ENCODE peak calls at places on chromosome 12, in eight cellular contexts. H is foreskin fibroblast, O is AG04450, M is pancreas, G is lower leg skin, R is vagina, C is ovary, T is lower lobe of right lung. K is an unnamed sample.

GRCh38 chr12:64522316-64522715 is 70.4 kb downstream of the TBK1 start:
- DNase-seq in H (peak), O (peak), M (no peak), G (no peak), R (no peak), C (no peak), T (no peak), K (no peak)

GRCh38 chr12:62191747-62192485 is 68.3 kb upstream of the USP15 start:
- DNase-seq in H (peak), O (no peak), M (no peak), G (no peak), R (no peak), C (peak), T (peak), K (peak)

GRCh38 chr12:131799828-131800593 is 28.2 kb upstream of the MMP17 start:
- DNase-seq in H (no peak), O (no peak), M (no peak), G (no peak), R (no peak), C (no peak), T (no peak), K (no peak)

GRCh38 chr12:65306603-65307501 is 28.4 kb downstream of the MSRB3 start:
- DNase-seq in H (peak), O (peak), M (no peak), G (no peak), R (no peak), C (no peak), T (peak), K (peak)

GRCh38 chr12:26226119-26226518 is 30.7 kb downstream of the SSPN start:
- DNase-seq in H (no peak), O (no peak), M (no peak), G (no peak), R (no peak), C (no peak), T (no peak), K (no peak)

GRCh38 chr12:58069268-58069967 is 128.1 kb downstream of the ATP23 start:
- DNase-seq in H (peak), O (peak), M (peak), G (no peak), R (no peak), C (no peak), T (no peak), K (peak)

GRCh38 chr12:116885496-116885895 is 4.3 kb upstream of the HRK start:
- DNase-seq in H (no peak), O (no peak), M (no peak), G (no peak), R (no peak), C (no peak), T (no peak), K (no peak)

GRCh38 chr12:98983647-98984046 is 338.6 kb downstream of the APAF1 start:
- DNase-seq in H (no peak), O (no peak), M (no peak), G (no peak), R (no peak), C (no peak), T (no peak), K (no peak)

GRCh38 chr12:132955933-132956725 is at the start of gene ZNF605:
- DNase-seq in H (peak), O (peak), M (peak), G (peak), R (no peak), C (peak), T (peak), K (peak)

GRCh38 chr12:67161322-67161918 is 107.7 kb upstream of the CAND1 start:
- DNase-seq in H (peak), O (no peak), M (peak), G (no peak), R (no peak), C (no peak), T (no peak), K (peak)

GRCh38 chr12:2017724-2018337 is 13.6 kb upstream of the DCP1B start:
- DNase-seq in H (no peak), O (no peak), M (no peak), G (no peak), R (no peak), C (no peak), T (no peak), K (no peak)

GRCh38 chr12:65229441-65229840 is 49.0 kb upstream of the MSRB3 start:
- DNase-seq in H (peak), O (peak), M (no peak), G (no peak), R (no peak), C (no peak), T (no peak), K (peak)

GRCh38 chr12:93135286-93136239 is 206.5 kb upstream of the EEA1 start:
- DNase-seq in H (peak), O (no peak), M (no peak), G (no peak), R (no peak), C (no peak), T (no peak), K (no peak)

GRCh38 chr12:110345176-110345651 is 58.3 kb downstream of the ANAPC7 start:
- DNase-seq in H (no peak), O (no peak), M (no peak), G (peak), R (no peak), C (no peak), T (peak), K (no peak)

GRCh38 chr12:70365398-70365647 is 767 bp upstream of the KCNMB4 start:
- DNase-seq in H (no peak), O (no peak), M (no peak), G (no peak), R (no peak), C (no peak), T (no peak), K (no peak)

GRCh38 chr12:127169321-127170270 is 1097.4 kb upstream of the TMEM132C start:
- DNase-seq in H (no peak), O (no peak), M (no peak), G (no peak), R (peak), C (no peak), T (no peak), K (no peak)

GRCh38 chr12:119835068-119835467 is 42.1 kb downstream of the CIT start:
- DNase-seq in H (peak), O (no peak), M (no peak), G (no peak), R (no peak), C (no peak), T (no peak), K (peak)

GRCh38 chr12:116065561-116065960 is 211.9 kb downstream of the MED13L start:
- DNase-seq in H (no peak), O (no peak), M (no peak), G (no peak), R (no peak), C (no peak), T (no peak), K (no peak)

GRCh38 chr12:12432373-12432772 is 75.5 kb downstream of the BORCS5 start:
- DNase-seq in H (peak), O (peak), M (peak), G (no peak), R (no peak), C (no peak), T (no peak), K (peak)

GRCh38 chr12:53378705-53379388 is 1.1 kb upstream of the SP1 start:
- DNase-seq in H (no peak), O (no peak), M (no peak), G (no peak), R (no peak), C (no peak), T (peak), K (no peak)

GRCh38 chr12:96108321-96108720 is 72.9 kb upstream of the LTA4H start:
- DNase-seq in H (no peak), O (no peak), M (peak), G (peak), R (no peak), C (no peak), T (no peak), K (no peak)

GRCh38 chr12:85779768-85780167 is 56.4 kb downstream of the RASSF9 start:
- DNase-seq in H (no peak), O (no peak), M (no peak), G (no peak), R (no peak), C (no peak), T (no peak), K (no peak)

GRCh38 chr12:20339060-20339459 is 29.3 kb upstream of the PDE3A start:
- DNase-seq in H (no peak), O (no peak), M (no peak), G (no peak), R (no peak), C (no peak), T (no peak), K (no peak)

GRCh38 chr12:20792971-20793370 is 17.5 kb upstream of the SLCO1B3 start:
- DNase-seq in H (no peak), O (no peak), M (no peak), G (no peak), R (no peak), C (no peak), T (no peak), K (no peak)

GRCh38 chr12:92784795-92785562 is 82.2 kb downstream of the PLEKHG7 start:
- DNase-seq in H (peak), O (peak), M (peak), G (no peak), R (no peak), C (no peak), T (no peak), K (no peak)

GRCh38 chr12:126676426-126676825 is 1590.5 kb upstream of the TMEM132C start:
- DNase-seq in H (no peak), O (no peak), M (no peak), G (no peak), R (no peak), C (no peak), T (no peak), K (no peak)

GRCh38 chr12:69524755-69525509 is 54.7 kb downstream of the FRS2 start:
- DNase-seq in H (no peak), O (no peak), M (no peak), G (no peak), R (no peak), C (no peak), T (no peak), K (no peak)

GRCh38 chr12:95118138-95118787 is 44.8 kb upstream of the NR2C1 start:
- DNase-seq in H (peak), O (peak), M (no peak), G (no peak), R (no peak), C (no peak), T (no peak), K (peak)

GRCh38 chr12:97306121-97306520 is 156.5 kb upstream of the RMST start:
- DNase-seq in H (no peak), O (no peak), M (no peak), G (no peak), R (no peak), C (no peak), T (no peak), K (no peak)

GRCh38 chr12:53302903-53303302 is 3.4 kb downstream of the MYG1 start:
- DNase-seq in H (no peak), O (no peak), M (no peak), G (no peak), R (no peak), C (no peak), T (no peak), K (no peak)

GRCh38 chr12:24901975-24902461 is 46.9 kb downstream of the BCAT1 start:
- DNase-seq in H (no peak), O (no peak), M (no peak), G (no peak), R (no peak), C (no peak), T (peak), K (peak)

GRCh38 chr12:116714175-116714574 is 23.7 kb downstream of the SPRING1 start:
- DNase-seq in H (no peak), O (no peak), M (no peak), G (no peak), R (no peak), C (no peak), T (no peak), K (no peak)

GRCh38 chr12:76455582-76456345 is 103.8 kb downstream of the OSBPL8 start:
- DNase-seq in H (peak), O (peak), M (no peak), G (no peak), R (no peak), C (no peak), T (no peak), K (peak)

GRCh38 chr12:113194971-113195391 is 9.5 kb downstream of the RITA1 start:
- DNase-seq in H (peak), O (no peak), M (no peak), G (no peak), R (no peak), C (no peak), T (no peak), K (peak)

GRCh38 chr12:112937741-112938719 is at the start of gene OAS3:
- DNase-seq in H (peak), O (peak), M (peak), G (peak), R (peak), C (peak), T (peak), K (peak)

GRCh38 chr12:29427964-29428363 is 47.0 kb upstream of the ERGIC2 start:
- DNase-seq in H (no peak), O (no peak), M (no peak), G (no peak), R (no peak), C (no peak), T (no peak), K (no peak)

GRCh38 chr12:107515446-107515958 is 170.1 kb upstream of the PWP1 start:
- DNase-seq in H (peak), O (peak), M (peak), G (peak), R (no peak), C (no peak), T (no peak), K (peak)

GRCh38 chr12:18222699-18223098 is 38.6 kb upstream of the PIK3C2G start:
- DNase-seq in H (no peak), O (no peak), M (no peak), G (no peak), R (no peak), C (no peak), T (no peak), K (no peak)

GRCh38 chr12:18221726-18222125 is 39.6 kb upstream of the PIK3C2G start:
- DNase-seq in H (no peak), O (no peak), M (no peak), G (no peak), R (no peak), C (no peak), T (no peak), K (no peak)

GRCh38 chr12:18224745-18225144 is 36.6 kb upstream of the PIK3C2G start:
- DNase-seq in H (no peak), O (no peak), M (no peak), G (no peak), R (no peak), C (no peak), T (no peak), K (peak)
- TF ChIP-seq CTCF in H (peak), O (peak), M (no peak), G (no peak), R (no peak), C (no peak), T (peak), K (peak)

GRCh38 chr12:50050410-50051280 is 6.8 kb upstream of the ASIC1 start:
- DNase-seq in H (peak), O (no peak), M (peak), G (peak), R (no peak), C (peak), T (peak), K (no peak)
- H3K4me3 ChIP-seq in H (peak), O (peak), M (peak), G (no peak), R (peak), C (peak), T (peak), K (peak)

DNA sequence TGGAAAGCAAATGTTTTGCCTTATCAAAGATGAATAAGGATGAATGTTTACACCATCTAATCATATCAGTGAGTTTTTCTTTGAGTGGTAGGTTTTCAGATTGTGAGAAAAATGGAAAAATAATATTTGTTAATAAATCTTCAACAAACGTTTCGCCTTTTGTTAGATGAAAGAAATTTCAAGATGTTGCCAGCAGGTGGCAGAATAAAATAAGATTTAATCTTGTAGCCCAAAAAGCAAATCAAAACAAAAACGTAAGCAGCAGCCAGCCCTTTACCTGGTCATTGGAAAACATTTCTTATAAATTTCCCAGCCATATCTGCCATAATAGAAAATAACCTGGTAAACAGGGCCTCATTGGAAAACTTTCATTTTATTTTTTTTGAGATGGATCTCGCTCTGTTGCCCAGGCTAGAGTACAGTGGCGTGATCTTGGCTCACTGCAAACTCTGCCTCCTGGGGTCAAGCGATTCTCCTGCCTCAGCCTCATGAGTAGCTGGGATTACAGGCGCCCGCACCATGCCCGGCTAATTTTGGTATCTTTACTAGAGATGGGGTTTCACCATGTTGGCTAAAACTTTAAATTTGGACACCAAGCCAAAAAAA is 15.4 kb upstream of the TMEM120B start:
- DNase-seq in H (no peak), O (no peak), M (no peak), G (no peak), R (no peak), C (no peak), T (no peak), K (no peak)
- TF ChIP-seq CTCF in H (peak), O (peak), M (peak), G (peak), R (peak), C (peak), T (peak), K (peak)

GRCh38 chr12:121782616-121782966 is 10.9 kb downstream of the RHOF start:
- DNase-seq in H (no peak), O (no peak), M (no peak), G (no peak), R (no peak), C (no peak), T (no peak), K (no peak)
- H3K4me3 ChIP-seq in H (no peak), O (no peak), M (no peak), G (no peak), R (no peak), C (no peak), T (no peak), K (no peak)

GRCh38 chr12:122946690-122947271 is 19.5 kb downstream of the ABCB9 start:
- DNase-seq in H (peak), O (peak), M (peak), G (peak), R (peak), C (no peak), T (peak), K (peak)
- TF ChIP-seq CTCF in H (peak), O (peak), M (no peak), G (no peak), R (no peak), C (no peak), T (peak), K (peak)

DNA sequence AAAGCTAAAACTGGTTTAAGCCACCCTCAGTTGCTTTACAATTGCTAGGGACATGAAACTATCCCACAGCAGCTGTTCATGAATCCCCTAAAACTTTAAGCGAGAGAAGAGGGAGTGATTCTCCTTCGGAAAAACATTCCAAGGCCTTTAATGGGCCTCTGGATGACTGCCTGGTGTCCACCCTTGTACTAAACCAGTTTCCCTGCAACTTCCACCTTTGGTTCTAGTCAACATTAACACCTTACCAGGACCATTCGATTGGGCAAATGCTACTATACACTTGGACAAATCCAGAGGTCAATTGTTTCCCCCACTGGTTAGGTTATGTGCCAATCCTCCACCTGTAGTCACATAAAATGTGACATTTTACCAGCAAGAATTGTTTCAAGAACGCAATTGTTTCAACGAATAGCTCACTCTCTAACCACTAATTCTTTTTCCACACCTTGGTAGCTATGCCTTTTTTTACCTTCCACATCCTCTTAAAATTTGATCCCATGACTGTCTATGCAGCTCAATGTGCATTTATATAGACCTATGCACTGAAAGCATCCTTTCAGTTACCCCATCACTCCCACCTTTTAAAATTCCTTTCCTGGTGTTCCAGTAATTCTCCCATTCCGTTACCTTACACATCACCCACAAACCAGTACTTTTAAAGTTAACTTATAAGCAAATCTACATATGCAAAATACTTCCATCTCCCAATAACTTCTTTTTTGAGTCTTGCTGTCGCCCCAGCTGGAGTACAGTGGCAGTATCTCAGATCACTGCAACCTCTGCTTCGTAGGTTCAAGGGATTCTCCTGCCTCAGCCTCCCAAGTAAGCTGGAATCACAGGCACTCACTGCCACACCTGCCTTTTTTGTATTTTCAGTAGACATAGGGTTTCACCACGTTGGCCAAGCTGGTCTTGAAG is 3.6 kb downstream of the UBC start:
- DNase-seq in H (peak), O (no peak), M (no peak), G (no peak), R (no peak), C (no peak), T (no peak), K (no peak)
- H3K4me3 ChIP-seq in H (peak), O (peak), M (peak), G (no peak), R (peak), C (peak), T (peak), K (peak)

DNA sequence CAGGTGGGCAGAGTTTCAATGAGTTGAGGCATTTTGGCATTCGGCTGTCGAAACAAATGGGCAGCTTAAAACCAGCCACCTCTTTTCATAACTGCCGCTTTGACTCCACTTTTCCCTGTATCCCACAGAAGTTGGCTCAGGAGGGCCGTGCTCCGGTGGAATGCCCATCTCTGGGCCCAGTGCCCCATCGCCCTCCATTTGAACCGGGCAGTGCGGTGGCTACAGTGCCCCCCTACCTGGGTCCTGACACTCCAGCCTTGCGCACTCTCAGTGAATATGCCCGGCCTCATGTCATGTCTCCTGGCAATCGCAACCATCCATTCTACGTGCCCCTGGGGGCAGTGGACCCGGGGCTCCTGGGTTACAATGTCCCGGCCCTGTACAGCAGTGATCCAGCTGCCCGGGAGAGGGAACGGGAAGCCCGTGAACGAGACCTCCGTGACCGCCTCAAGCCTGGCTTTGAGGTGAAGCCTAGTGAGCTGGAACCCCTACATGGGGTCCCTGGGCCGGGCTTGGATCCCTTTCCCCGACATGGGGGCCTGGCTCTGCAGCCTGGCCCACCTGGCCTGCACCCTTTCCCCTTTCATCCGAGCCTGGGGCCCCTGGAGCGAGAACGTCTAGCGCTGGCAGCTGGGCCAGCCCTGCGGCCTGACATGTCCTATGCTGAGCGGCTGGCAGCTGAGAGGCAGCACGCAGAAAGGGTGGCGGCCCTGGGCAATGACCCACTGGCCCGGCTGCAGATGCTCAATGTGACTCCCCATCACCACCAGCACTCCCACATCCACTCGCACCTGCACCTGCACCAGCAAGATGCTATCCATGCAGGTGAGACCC is 5.0 kb upstream of the RNU7-1 start:
- DNase-seq in H (no peak), O (no peak), M (peak), G (no peak), R (no peak), C (peak), T (no peak), K (no peak)
- TF ChIP-seq CTCF in H (no peak), O (no peak), M (no peak), G (no peak), R (no peak), C (peak), T (no peak), K (no peak)

K was measured in retinal pigment epithelial cell.